ENCODE peak calls at places on chromosomes 5 and 9, in six cellular contexts. Z is IMR-90, Q is H1, S is mesendoderm, N is trophoblast cell, G is neuronal stem cell. V is an unnamed sample.

GRCh38 chr5:131259326-131259725 is 4.5 kb upstream of the CDC42SE2 start:
- DNase-seq in Z (peak; percentile 25), Q (no peak), S (no peak), N (no peak), G (no peak), V (no peak)

GRCh38 chr9:93682155-93682968 is 106.0 kb downstream of the PHF2 start:
- DNase-seq in Z (peak; percentile 23), Q (peak; percentile 60), S (peak; percentile 95), N (peak; percentile 90), G (peak; percentile 58), V (peak; percentile 57)

GRCh38 chr5:109900453-109900852 is 210.7 kb downstream of the MAN2A1 start:
- DNase-seq in Z (no peak), Q (no peak), S (no peak), N (no peak), G (no peak), V (no peak)

GRCh38 chr5:161023591-161023990 is 171.6 kb upstream of the ATP10B start:
- DNase-seq in Z (no peak), Q (no peak), S (no peak), N (no peak), G (no peak), V (no peak)

GRCh38 chr5:57177479-57178156 is 3.8 kb downstream of the GPBP1 start:
- DNase-seq in Z (no peak), Q (no peak), S (no peak), N (no peak), G (no peak), V (no peak)

GRCh38 chr5:179272326-179273073 is 72.8 kb downstream of the ADAMTS2 start:
- DNase-seq in Z (no peak), Q (no peak), S (no peak), N (no peak), G (no peak), V (no peak)

GRCh38 chr9:93713716-93714115 is 137.3 kb downstream of the PHF2 start:
- DNase-seq in Z (no peak), Q (no peak), S (no peak), N (no peak), G (no peak), V (no peak)

GRCh38 chr5:1172670-1173404 is 28.6 kb upstream of the SLC6A19 start:
- DNase-seq in Z (no peak), Q (no peak), S (peak; percentile 20), N (no peak), G (no peak), V (no peak)

GRCh38 chr9:2181794-2182193 is 166.6 kb downstream of the SMARCA2 start:
- DNase-seq in Z (peak; percentile 7), Q (no peak), S (peak; percentile 87), N (no peak), G (peak; percentile 46), V (peak; percentile 20)

GRCh38 chr5:133364916-133365315 is 247.4 kb downstream of the FSTL4 start:
- DNase-seq in Z (no peak), Q (no peak), S (no peak), N (no peak), G (no peak), V (no peak)

GRCh38 chr9:110864011-110864410 is 174.3 kb downstream of the LPAR1 start:
- DNase-seq in Z (no peak), Q (no peak), S (no peak), N (peak; percentile 17), G (no peak), V (no peak)

GRCh38 chr5:170589643-170590042 is 85.8 kb downstream of the KCNIP1 start:
- DNase-seq in Z (no peak), Q (no peak), S (no peak), N (no peak), G (no peak), V (no peak)

GRCh38 chr9:116287721-116288120 is 134.1 kb downstream of the PAPPA start:
- DNase-seq in Z (peak; percentile 73), Q (no peak), S (no peak), N (no peak), G (no peak), V (no peak)
- H2AK5ac ChIP-seq in Z (no peak overlapping the region), Q (no peak overlapping the region), S (no peak overlapping the region), N (no peak overlapping the region), G (no peak overlapping the region), V (no peak overlapping the region)

GRCh38 chr9:34379334-34380033 is 2.8 kb upstream of the MYORG start:
- DNase-seq in Z (peak; percentile 72), Q (peak; percentile 80), S (peak; percentile 94), N (peak; percentile 88), G (peak; percentile 87), V (peak; percentile 82)

GRCh38 chr9:34380511-34381315 is 4.0 kb upstream of the MYORG start:
- DNase-seq in Z (peak; percentile 62), Q (no peak), S (peak; percentile 86), N (peak; percentile 93), G (peak; percentile 67), V (peak; percentile 80)

GRCh38 chr9:34381323-34381722 is 4.6 kb upstream of the MYORG start:
- DNase-seq in Z (no peak), Q (no peak), S (peak; percentile 61), N (no peak), G (peak; percentile 15), V (no peak)

GRCh38 chr9:34378376-34379060 is 1.8 kb upstream of the MYORG start:
- DNase-seq in Z (no peak), Q (no peak), S (no peak), N (no peak), G (no peak), V (no peak)

DNA sequence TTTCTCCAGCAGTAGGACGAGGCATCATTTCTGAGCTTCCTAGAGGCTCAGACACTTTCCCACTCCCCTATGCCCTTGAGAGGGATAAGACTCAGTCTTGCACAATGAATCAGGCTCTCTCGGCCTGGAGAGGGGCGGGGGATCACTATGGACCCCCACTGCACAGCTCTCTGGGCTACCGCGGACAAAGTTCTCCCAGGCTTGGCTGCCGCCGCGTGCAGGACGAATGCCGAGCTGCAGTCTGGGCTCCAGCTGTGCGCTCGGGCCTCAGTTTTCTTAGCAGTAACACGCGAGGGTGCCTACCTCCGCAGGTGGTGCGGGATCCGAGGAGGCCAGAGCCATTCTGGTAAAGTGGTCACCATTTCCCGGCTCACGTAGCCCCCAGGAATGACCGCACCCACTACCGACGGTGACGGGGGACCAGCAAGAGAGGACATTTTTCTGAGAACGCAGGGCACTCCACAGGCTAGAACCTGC is 3.4 kb upstream of the MYORG start:
- DNase-seq in Z (no peak), Q (no peak), S (no peak), N (no peak), G (peak; percentile 29), V (peak; percentile 39)
- H3K4me3 ChIP-seq in Z (no peak overlapping the region), Q (peak overlapping the region; percentile 59), S (peak overlapping the region; percentile 47), N (no peak overlapping the region), G (peak overlapping the region; percentile 45), V (peak overlapping the region; percentile 70)

DNA sequence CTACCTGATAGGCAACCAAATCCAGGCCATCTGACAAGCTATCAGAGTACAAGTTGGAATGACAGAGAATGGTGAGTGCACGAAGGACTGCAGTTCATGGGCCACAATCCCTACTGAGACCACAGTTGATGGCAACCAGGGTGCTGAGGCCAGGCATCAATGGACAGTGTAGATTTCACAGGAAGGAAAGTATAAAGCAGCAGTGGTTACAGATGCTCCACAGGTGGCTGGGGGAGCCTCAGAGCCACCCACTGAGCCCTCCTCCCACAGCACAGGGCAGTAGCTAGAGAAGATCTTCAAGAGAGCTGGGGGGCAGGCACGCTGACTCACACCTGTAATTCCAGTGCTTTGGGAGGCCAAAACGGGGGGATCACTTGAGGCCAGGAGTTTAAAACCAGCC is 49.4 kb downstream of the RETREG1 start:
- DNase-seq in Z (no peak), Q (no peak), S (no peak), N (no peak), G (no peak), V (no peak)
- H2BK120ac ChIP-seq in Z (no peak overlapping the region), Q (no peak overlapping the region), S (no peak overlapping the region), N (no peak overlapping the region), G (no peak overlapping the region), V (no peak overlapping the region)

GRCh38 chr5:74863726-74864125 is 2.5 kb downstream of the FAM169A start:
- DNase-seq in Z (no peak), Q (no peak), S (no peak), N (no peak), G (no peak), V (no peak)

GRCh38 chr5:74864823-74865222 is 1.4 kb downstream of the FAM169A start:
- DNase-seq in Z (no peak), Q (no peak), S (no peak), N (peak; percentile 46), G (no peak), V (no peak)

GRCh38 chr5:74865293-74865798 is 841 bp downstream of the FAM169A start:
- DNase-seq in Z (no peak), Q (no peak), S (no peak), N (no peak), G (no peak), V (no peak)

GRCh38 chr5:74866653-74867162 is 521 bp upstream of the FAM169A start:
- DNase-seq in Z (no peak), Q (no peak), S (peak; percentile 87), N (no peak), G (peak; percentile 55), V (no peak)

GRCh38 chr5:74865799-74866652 is at the start of gene FAM169A:
- DNase-seq in Z (peak; percentile 4), Q (no peak), S (peak; percentile 74), N (no peak), G (peak; percentile 59), V (peak; percentile 42)
- H2AK5ac ChIP-seq in Z (no peak within 1 kb of the TSS), Q (peak within 1 kb of the TSS; percentile 65), S (peak within 1 kb of the TSS; percentile 47), N (peak within 1 kb of the TSS; percentile 66), G (peak within 1 kb of the TSS; percentile 77), V (no peak within 1 kb of the TSS)

GRCh38 chr9:38293022-38293421 is 99.5 kb upstream of the ALDH1B1 start:
- DNase-seq in Z (no peak), Q (no peak), S (no peak), N (no peak), G (no peak), V (no peak)

GRCh38 chr9:38294561-38294960 is 97.9 kb upstream of the ALDH1B1 start:
- DNase-seq in Z (no peak), Q (no peak), S (no peak), N (no peak), G (no peak), V (no peak)

GRCh38 chr9:38294130-38294529 is 98.4 kb upstream of the ALDH1B1 start:
- DNase-seq in Z (no peak), Q (no peak), S (no peak), N (no peak), G (no peak), V (no peak)

GRCh38 chr9:38296853-38297252 is 95.6 kb upstream of the ALDH1B1 start:
- DNase-seq in Z (no peak), Q (no peak), S (no peak), N (no peak), G (no peak), V (no peak)

DNA sequence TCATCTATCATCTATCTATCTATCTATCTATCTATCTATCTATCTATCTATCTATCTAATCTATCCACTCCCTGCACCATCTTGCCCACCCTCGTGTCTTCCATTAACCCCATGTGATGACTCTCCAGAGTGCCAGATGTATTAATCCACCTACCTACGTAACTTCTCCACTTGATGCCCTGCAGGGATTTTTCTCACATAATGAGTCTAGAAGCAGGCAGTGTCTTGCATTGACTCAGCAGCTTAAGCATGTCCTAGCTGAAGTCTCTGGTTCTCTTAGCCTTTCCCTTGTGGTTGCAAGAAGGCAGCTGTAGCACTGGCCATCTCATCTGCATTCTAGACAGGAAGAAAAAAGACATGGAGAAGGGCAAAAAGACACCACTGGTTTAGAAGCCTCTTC is 96.8 kb upstream of the ALDH1B1 start:
- DNase-seq in Z (no peak), Q (no peak), S (no peak), N (no peak), G (no peak), V (no peak)
- H3K4me3 ChIP-seq in Z (no peak overlapping the region), Q (no peak overlapping the region), S (no peak overlapping the region), N (no peak overlapping the region), G (no peak overlapping the region), V (no peak overlapping the region)

GRCh38 chr9:126375386-126375785 is 48.8 kb downstream of the MVB12B start:
- DNase-seq in Z (peak; percentile 20), Q (no peak), S (peak; percentile 45), N (peak; percentile 29), G (no peak), V (peak; percentile 52)
- H2BK120ac ChIP-seq in Z (peak overlapping the region; percentile 20), Q (no peak overlapping the region), S (no peak overlapping the region), N (peak overlapping the region; percentile 25), G (no peak overlapping the region), V (no peak overlapping the region)